ENCODE peak calls at places on chromosomes 7 and 10, in four cellular contexts. One of them, this sample, is unnamed.

GRCh38 chr10:75440271-75440793 is 8.9 kb downstream of the LRMDA start:
- DNase-seq in heart left ventricle: no peak
- DNase-seq in adrenal gland: no peak
- DNase-seq in spleen: no peak
- DNase-seq in this sample: no peak

GRCh38 chr10:72417971-72418370 is 63.3 kb upstream of the DNAJB12 start:
- DNase-seq in heart left ventricle: no peak
- DNase-seq in adrenal gland: no peak
- DNase-seq in spleen: no peak
- DNase-seq in this sample: no peak

GRCh38 chr10:128623776-128624175 is 497.6 kb upstream of the MKI67 start:
- DNase-seq in heart left ventricle: no peak
- DNase-seq in adrenal gland: no peak
- DNase-seq in spleen: no peak
- DNase-seq in this sample: no peak

GRCh38 chr10:62305813-62306212 is 37.2 kb upstream of the RTKN2 start:
- DNase-seq in heart left ventricle: no peak
- DNase-seq in adrenal gland: no peak
- DNase-seq in spleen: no peak
- DNase-seq in this sample: no peak

GRCh38 chr10:10786334-10787090 is 231.2 kb upstream of the CELF2 start:
- DNase-seq in heart left ventricle: no peak
- DNase-seq in adrenal gland: no peak
- DNase-seq in spleen: no peak
- DNase-seq in this sample: no peak

GRCh38 chr7:137342340-137342739 is 1.2 kb downstream of the PTN start:
- DNase-seq in heart left ventricle: no peak
- DNase-seq in adrenal gland: no peak
- DNase-seq in spleen: no peak
- DNase-seq in this sample: no peak

GRCh38 chr10:70538731-70539338 is 60.3 kb downstream of the PALD1 start:
- DNase-seq in heart left ventricle: no peak
- DNase-seq in adrenal gland: no peak
- DNase-seq in spleen: no peak
- DNase-seq in this sample: no peak

GRCh38 chr10:80444646-80445319 is 9.3 kb upstream of the TSPAN14 start:
- DNase-seq in heart left ventricle: peak
- DNase-seq in adrenal gland: peak
- DNase-seq in spleen: peak
- DNase-seq in this sample: peak

GRCh38 chr10:121165276-121165675 is 314.1 kb downstream of the WDR11 start:
- DNase-seq in heart left ventricle: no peak
- DNase-seq in adrenal gland: no peak
- DNase-seq in spleen: no peak
- DNase-seq in this sample: no peak

GRCh38 chr10:29329420-29329819 is 40.5 kb downstream of the LYZL1 start:
- DNase-seq in heart left ventricle: no peak
- DNase-seq in adrenal gland: no peak
- DNase-seq in spleen: no peak
- DNase-seq in this sample: no peak

GRCh38 chr7:135979674-135980660 is 2.8 kb upstream of the MTPN start:
- DNase-seq in heart left ventricle: no peak
- DNase-seq in adrenal gland: no peak
- DNase-seq in spleen: no peak
- DNase-seq in this sample: no peak

GRCh38 chr7:123070702-123071286 is 75.3 kb upstream of the TAS2R16 start:
- DNase-seq in heart left ventricle: no peak
- DNase-seq in adrenal gland: no peak
- DNase-seq in spleen: no peak
- DNase-seq in this sample: peak

DNA sequence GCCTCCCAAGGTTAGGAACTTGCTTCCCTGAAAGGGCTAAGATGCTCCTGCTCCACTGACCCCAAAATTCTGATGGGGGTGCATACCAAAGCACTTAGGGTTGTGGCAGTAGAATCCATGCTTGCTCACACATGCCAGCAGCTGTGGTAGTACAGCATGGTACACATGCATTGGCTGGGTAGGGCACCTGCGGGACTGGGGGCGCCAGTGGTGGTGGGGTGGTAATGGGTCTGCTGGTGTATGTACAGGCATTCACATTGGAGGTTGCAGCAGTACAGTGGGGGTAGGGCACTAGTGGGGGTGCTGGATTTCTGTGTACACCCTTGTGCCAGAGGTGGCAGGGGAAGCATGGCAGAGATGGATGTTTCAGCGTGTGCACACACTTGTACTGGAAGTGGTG is 72.3 kb upstream of the TAS2R16 start:
- DNase-seq in heart left ventricle: no peak
- DNase-seq in adrenal gland: no peak
- DNase-seq in spleen: no peak
- DNase-seq in this sample: no peak
- H3K4me3 ChIP-seq in heart left ventricle: no peak
- H3K4me3 ChIP-seq in adrenal gland: no peak
- H3K4me3 ChIP-seq in spleen: no peak
- H3K4me3 ChIP-seq in this sample: no peak

GRCh38 chr10:12130237-12130872 is 878 bp downstream of the SEC61A2 start:
- DNase-seq in heart left ventricle: no peak
- DNase-seq in adrenal gland: peak
- DNase-seq in spleen: peak
- DNase-seq in this sample: no peak

GRCh38 chr10:12129222-12130111 is at the start of gene SEC61A2:
- DNase-seq in heart left ventricle: peak
- DNase-seq in adrenal gland: peak
- DNase-seq in spleen: peak
- DNase-seq in this sample: peak
- TF ChIP-seq POLR2A in heart left ventricle: peak
- TF ChIP-seq POLR2A in adrenal gland: peak
- TF ChIP-seq POLR2A in spleen: peak
- TF ChIP-seq POLR2A in this sample: peak

DNA sequence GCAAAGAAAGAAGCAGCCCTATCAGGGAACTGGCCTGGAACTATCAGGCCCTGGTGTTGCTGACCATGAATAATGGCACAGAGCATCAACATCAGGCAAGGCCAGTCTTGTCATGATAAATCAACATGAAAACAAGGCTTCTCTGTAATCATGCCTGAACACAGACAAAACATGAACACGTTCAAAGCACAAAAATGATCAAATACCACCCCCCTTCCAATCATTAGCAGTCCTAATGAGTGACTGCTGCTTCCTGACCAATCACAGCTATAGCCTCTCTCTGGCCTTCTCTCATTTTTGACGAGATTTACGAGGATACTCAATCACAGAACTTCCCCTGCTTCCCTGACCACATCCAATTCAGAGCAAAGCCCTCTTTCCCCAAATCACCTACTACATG is 2.2 kb downstream of the GSDME start:
- DNase-seq in heart left ventricle: no peak
- DNase-seq in adrenal gland: no peak
- DNase-seq in spleen: no peak
- DNase-seq in this sample: no peak
- H3K4me3 ChIP-seq in heart left ventricle: no peak
- H3K4me3 ChIP-seq in adrenal gland: no peak
- H3K4me3 ChIP-seq in spleen: no peak
- H3K4me3 ChIP-seq in this sample: no peak

GRCh38 chr7:37111459-37111858 is 337.2 kb downstream of the ELMO1 start:
- DNase-seq in heart left ventricle: no peak
- DNase-seq in adrenal gland: no peak
- DNase-seq in spleen: no peak
- DNase-seq in this sample: no peak
- TF ChIP-seq POLR2A in heart left ventricle: no peak
- TF ChIP-seq POLR2A in adrenal gland: no peak
- TF ChIP-seq POLR2A in spleen: no peak
- TF ChIP-seq POLR2A in this sample: no peak

GRCh38 chr10:101221479-101222246 is 7.6 kb downstream of the LBX1 start:
- DNase-seq in heart left ventricle: no peak
- DNase-seq in adrenal gland: no peak
- DNase-seq in spleen: no peak
- DNase-seq in this sample: no peak
- H3K4me3 ChIP-seq in heart left ventricle: no peak
- H3K4me3 ChIP-seq in adrenal gland: no peak
- H3K4me3 ChIP-seq in spleen: no peak
- H3K4me3 ChIP-seq in this sample: no peak